ENCODE peak calls at places on chromosomes 5 and 9, in nine cellular contexts. B, G, F, Q, L, P, S, O and H are unnamed samples.

GRCh38 chr5:132218321-132218720 is 9.3 kb downstream of the P4HA2 start:
- DNase-seq in B (no peak), G (no peak), F (no peak), Q (no peak), L (no peak), P (no peak), S (no peak), O (no peak), H (no peak)

GRCh38 chr9:92275541-92275940 is 18.0 kb downstream of the IARS1 start:
- DNase-seq in B (peak), G (no peak), F (no peak), Q (no peak), L (no peak), P (no peak), S (no peak), O (no peak), H (no peak)

GRCh38 chr5:89504051-89504450 is 621.1 kb upstream of the MEF2C start:
- DNase-seq in B (no peak), G (no peak), F (no peak), Q (no peak), L (no peak), P (no peak), S (no peak), O (no peak), H (no peak)

GRCh38 chr9:111016046-111017026 is 21.9 kb downstream of the LPAR1 start:
- DNase-seq in B (peak), G (peak), F (peak), Q (no peak), L (no peak), P (no peak), S (no peak), O (no peak), H (no peak)

GRCh38 chr5:171155621-171156020 is 153.4 kb upstream of the TLX3 start:
- DNase-seq in B (peak), G (peak), F (peak), Q (no peak), L (no peak), P (no peak), S (no peak), O (no peak), H (no peak)

GRCh38 chr9:123377211-123377971 is 21.4 kb downstream of the CRB2 start:
- DNase-seq in B (no peak), G (no peak), F (no peak), Q (no peak), L (no peak), P (no peak), S (no peak), O (no peak), H (no peak)

GRCh38 chr9:107239474-107239873 is 43.6 kb upstream of the RAD23B start:
- DNase-seq in B (peak), G (peak), F (no peak), Q (no peak), L (no peak), P (no peak), S (no peak), O (no peak), H (no peak)

GRCh38 chr9:111096051-111096450 is 57.8 kb upstream of the LPAR1 start:
- DNase-seq in B (no peak), G (no peak), F (no peak), Q (no peak), L (no peak), P (no peak), S (no peak), O (no peak), H (no peak)

GRCh38 chr5:170426149-170426767 is 37.1 kb upstream of the KCNMB1 start:
- DNase-seq in B (peak), G (no peak), F (no peak), Q (peak), L (no peak), P (no peak), S (no peak), O (no peak), H (no peak)

GRCh38 chr9:93565089-93565488 is 11.3 kb upstream of the PHF2 start:
- DNase-seq in B (no peak), G (peak), F (no peak), Q (no peak), L (no peak), P (no peak), S (no peak), O (no peak), H (no peak)

GRCh38 chr5:15823413-15823812 is 323.4 kb downstream of the FBXL7 start:
- DNase-seq in B (no peak), G (peak), F (no peak), Q (no peak), L (no peak), P (no peak), S (no peak), O (no peak), H (no peak)

GRCh38 chr5:58950224-58950623 is 367.3 kb downstream of the RAB3C start:
- DNase-seq in B (no peak), G (no peak), F (no peak), Q (no peak), L (no peak), P (no peak), S (no peak), O (no peak), H (no peak)

GRCh38 chr9:121675969-121676822 is 24.8 kb downstream of the DAB2IP start:
- DNase-seq in B (no peak), G (no peak), F (no peak), Q (peak), L (no peak), P (no peak), S (no peak), O (no peak), H (no peak)

GRCh38 chr5:75365740-75366139 is 28.7 kb downstream of the HMGCR start:
- DNase-seq in B (no peak), G (peak), F (no peak), Q (no peak), L (no peak), P (no peak), S (no peak), O (no peak), H (no peak)

GRCh38 chr5:93599427-93600146 is 16.6 kb downstream of the NR2F1 start:
- DNase-seq in B (no peak), G (no peak), F (no peak), Q (no peak), L (no peak), P (no peak), S (no peak), O (no peak), H (no peak)

GRCh38 chr9:87500491-87500890 is 2.8 kb downstream of the DAPK1 start:
- DNase-seq in B (peak), G (no peak), F (no peak), Q (no peak), L (no peak), P (no peak), S (no peak), O (no peak), H (no peak)

GRCh38 chr5:153358315-153358976 is 132.0 kb upstream of the GRIA1 start:
- DNase-seq in B (no peak), G (no peak), F (no peak), Q (no peak), L (peak), P (no peak), S (no peak), O (no peak), H (no peak)

GRCh38 chr9:102700936-102701335 is 294.2 kb upstream of the CYLC2 start:
- DNase-seq in B (no peak), G (no peak), F (no peak), Q (no peak), L (no peak), P (no peak), S (no peak), O (no peak), H (no peak)

GRCh38 chr9:133453651-133454050 is 6.1 kb upstream of the CACFD1 start:
- DNase-seq in B (peak), G (no peak), F (no peak), Q (no peak), L (no peak), P (no peak), S (no peak), O (no peak), H (no peak)

GRCh38 chr5:169273881-169274280 is 27.1 kb downstream of the SLIT3 start:
- DNase-seq in B (no peak), G (no peak), F (no peak), Q (no peak), L (no peak), P (no peak), S (no peak), O (no peak), H (no peak)

GRCh38 chr5:169270827-169271226 is 30.1 kb downstream of the SLIT3 start:
- DNase-seq in B (no peak), G (no peak), F (no peak), Q (no peak), L (no peak), P (no peak), S (no peak), O (no peak), H (no peak)

GRCh38 chr5:169273451-169273850 is 27.5 kb downstream of the SLIT3 start:
- DNase-seq in B (no peak), G (no peak), F (no peak), Q (no peak), L (no peak), P (no peak), S (no peak), O (no peak), H (no peak)

GRCh38 chr5:169272111-169272510 is 28.8 kb downstream of the SLIT3 start:
- DNase-seq in B (no peak), G (no peak), F (no peak), Q (no peak), L (no peak), P (no peak), S (no peak), O (no peak), H (no peak)

GRCh38 chr5:169272731-169273401 is 28.1 kb downstream of the SLIT3 start:
- DNase-seq in B (no peak), G (no peak), F (no peak), Q (no peak), L (no peak), P (no peak), S (no peak), O (no peak), H (no peak)
- H3K4me3 ChIP-seq in B (no peak), G (no peak), F (no peak), Q (no peak), L (no peak), P (no peak), S (no peak), O (no peak), H (no peak)

GRCh38 chr5:141875795-141876627 is 2.2 kb downstream of the PCDH1 start:
- DNase-seq in B (no peak), G (no peak), F (peak), Q (peak), L (no peak), P (no peak), S (no peak), O (peak), H (peak)
- H3K4me3 ChIP-seq in B (peak), G (no peak), F (peak), Q (peak), L (no peak), P (peak), S (no peak), O (peak), H (no peak)

DNA sequence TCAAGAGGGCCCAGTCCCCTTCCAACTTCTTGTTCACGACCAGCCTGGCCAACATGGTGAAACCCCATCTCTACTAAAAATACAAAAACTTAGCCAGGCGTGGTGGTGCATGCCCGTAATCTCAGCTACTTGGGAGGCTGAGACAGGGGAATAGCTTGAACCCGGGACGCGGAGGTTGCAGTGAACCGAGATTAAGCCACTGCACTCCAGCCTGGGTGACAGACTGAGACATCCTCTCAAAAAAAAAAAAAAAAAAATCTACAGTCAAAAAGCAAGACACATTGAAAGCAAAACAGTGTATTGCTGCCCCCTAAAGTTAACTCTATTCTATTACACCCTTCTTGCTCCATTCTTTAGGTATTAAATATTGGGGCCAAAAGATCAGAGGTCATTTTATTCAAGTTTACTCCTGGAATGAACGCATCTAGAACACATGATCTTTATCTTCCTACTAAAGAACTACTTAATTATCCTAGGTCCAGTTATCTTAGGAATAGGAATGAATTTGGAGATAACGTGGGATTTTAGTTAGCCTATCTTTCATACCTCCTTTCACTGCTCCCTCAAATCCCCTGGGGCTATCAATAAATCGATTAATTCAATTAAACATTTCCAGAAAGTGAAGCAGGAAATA is 2.4 kb downstream of the ATG12 start:
- DNase-seq in B (peak), G (peak), F (peak), Q (no peak), L (no peak), P (no peak), S (no peak), O (no peak), H (no peak)
- H3K4me3 ChIP-seq in B (peak), G (peak), F (peak), Q (no peak), L (peak), P (peak), S (peak), O (no peak), H (no peak)

GRCh38 chr5:175059687-175060194 is 335.4 kb downstream of the MSX2 start:
- DNase-seq in B (no peak), G (no peak), F (no peak), Q (peak), L (no peak), P (no peak), S (peak), O (no peak), H (peak)
- H3K4me3 ChIP-seq in B (no peak), G (no peak), F (no peak), Q (no peak), L (no peak), P (peak), S (peak), O (no peak), H (no peak)

GRCh38 chr5:61402970-61403369 is 70.9 kb downstream of the ZSWIM6 start:
- DNase-seq in B (no peak), G (no peak), F (no peak), Q (no peak), L (no peak), P (no peak), S (no peak), O (no peak), H (no peak)
- H3K4me3 ChIP-seq in B (no peak), G (no peak), F (no peak), Q (no peak), L (no peak), P (no peak), S (no peak), O (no peak), H (no peak)

GRCh38 chr5:176651472-176651980 is 4.2 kb downstream of the TSPAN17 start:
- DNase-seq in B (no peak), G (no peak), F (no peak), Q (peak), L (no peak), P (no peak), S (no peak), O (no peak), H (no peak)
- H3K4me3 ChIP-seq in B (no peak), G (no peak), F (no peak), Q (no peak), L (no peak), P (no peak), S (no peak), O (no peak), H (no peak)

GRCh38 chr5:42807722-42808447 is 3.8 kb downstream of the SELENOP start:
- DNase-seq in B (no peak), G (no peak), F (no peak), Q (no peak), L (no peak), P (no peak), S (no peak), O (no peak), H (no peak)
- H3K4me3 ChIP-seq in B (no peak), G (no peak), F (no peak), Q (no peak), L (no peak), P (no peak), S (no peak), O (no peak), H (no peak)

GRCh38 chr5:33890633-33891032 is 1.2 kb downstream of the ADAMTS12 start:
- DNase-seq in B (peak), G (peak), F (peak), Q (no peak), L (no peak), P (no peak), S (no peak), O (no peak), H (no peak)
- H3K4me3 ChIP-seq in B (peak), G (peak), F (peak), Q (no peak), L (peak), P (no peak), S (peak), O (no peak), H (peak)